ENCODE peak calls at places on chromosomes 5 and 9, in six cellular contexts. K, F, O, J, P and T are unnamed samples.

GRCh38 chr9:28539432-28539831 is 966.2 kb upstream of the C9orf72 start:
- DNase-seq in K (no peak), F (no peak), O (peak; percentile 84), J (no peak), P (peak; percentile 14), T (no peak)

GRCh38 chr5:139577689-139578347 is 16.7 kb downstream of the UBE2D2 start:
- DNase-seq in K (no peak), F (no peak), O (no peak), J (no peak), P (no peak), T (no peak)

GRCh38 chr9:37151802-37152201 is 31.4 kb downstream of the ZCCHC7 start:
- DNase-seq in K (no peak), F (no peak), O (no peak), J (no peak), P (no peak), T (no peak)

GRCh38 chr5:86500947-86501346 is 116.8 kb upstream of the COX7C start:
- DNase-seq in K (peak; percentile 42), F (no peak), O (no peak), J (no peak), P (no peak), T (no peak)

GRCh38 chr9:21761309-21761901 is 41.0 kb upstream of the MTAP start:
- DNase-seq in K (no peak), F (no peak), O (no peak), J (no peak), P (no peak), T (no peak)

GRCh38 chr9:84317563-84317962 is 23.0 kb downstream of the SLC28A3 start:
- DNase-seq in K (no peak), F (no peak), O (no peak), J (no peak), P (no peak), T (no peak)

GRCh38 chr9:106479679-106480078 is 383.3 kb upstream of the ZNF462 start:
- DNase-seq in K (no peak), F (no peak), O (peak; percentile 67), J (no peak), P (no peak), T (no peak)

GRCh38 chr5:31811210-31811609 is 172.3 kb downstream of the PDZD2 start:
- DNase-seq in K (no peak), F (peak; percentile 66), O (peak; percentile 93), J (no peak), P (no peak), T (no peak)